ENCODE peak calls at places on chromosome 18, in four cellular contexts. A is GM12878, M is K562, L is HepG2. V is an unnamed sample.

GRCh38 chr18:60965856-60966255 is 367.4 kb upstream of the CDH20 start:
- DNase-seq in A (no peak), M (no peak), L (no peak), V (no peak)

GRCh38 chr18:55249572-55249971 is 290.3 kb upstream of the CCDC68 start:
- DNase-seq in A (peak), M (no peak), L (no peak), V (no peak)

GRCh38 chr18:48184118-48184517 is 225.1 kb downstream of the ZBTB7C start:
- DNase-seq in A (no peak), M (no peak), L (no peak), V (no peak)

GRCh38 chr18:58466636-58467205 is 162.2 kb downstream of the ALPK2 start:
- DNase-seq in A (no peak), M (no peak), L (no peak), V (no peak)

GRCh38 chr18:46167971-46168370 is 63.8 kb downstream of the HAUS1 start:
- DNase-seq in A (peak), M (no peak), L (no peak), V (no peak)

GRCh38 chr18:21740724-21741510 is at the start of gene MIB1:
- DNase-seq in A (peak), M (peak), L (no peak), V (peak)

GRCh38 chr18:76499596-76500340 is 4.7 kb upstream of the ZNF516 start:
- DNase-seq in A (peak), M (no peak), L (no peak), V (no peak)

GRCh38 chr18:8367217-8367988 is 241.8 kb upstream of the RAB12 start:
- DNase-seq in A (no peak), M (peak), L (no peak), V (peak)

GRCh38 chr18:46794607-46795006 is 37.8 kb upstream of the ST8SIA5 start:
- DNase-seq in A (no peak), M (no peak), L (no peak), V (no peak)

GRCh38 chr18:72819050-72819449 is 48.7 kb downstream of the NETO1 start:
- DNase-seq in A (no peak), M (no peak), L (no peak), V (no peak)

GRCh38 chr18:54090856-54091255 is 133.6 kb downstream of the MBD2 start:
- DNase-seq in A (no peak), M (no peak), L (no peak), V (no peak)

GRCh38 chr18:56568986-56569385 is 69.4 kb downstream of the TXNL1 start:
- DNase-seq in A (no peak), M (no peak), L (no peak), V (no peak)

GRCh38 chr18:10147199-10147598 is 233.4 kb downstream of the VAPA start:
- DNase-seq in A (no peak), M (no peak), L (no peak), V (no peak)

GRCh38 chr18:6370410-6370809 is 44.3 kb downstream of the L3MBTL4 start:
- DNase-seq in A (no peak), M (no peak), L (peak), V (no peak)

GRCh38 chr18:54162431-54162830 is 62.0 kb downstream of the MBD2 start:
- DNase-seq in A (no peak), M (no peak), L (no peak), V (no peak)

GRCh38 chr18:49011291-49011746 is 60.6 kb upstream of the SMAD7 start:
- DNase-seq in A (no peak), M (no peak), L (no peak), V (peak)

GRCh38 chr18:58186258-58186948 is 142.4 kb downstream of the NEDD4L start:
- DNase-seq in A (no peak), M (no peak), L (no peak), V (no peak)

GRCh38 chr18:904135-905090 is at the start of gene ADCYAP1:
- DNase-seq in A (no peak), M (peak), L (no peak), V (peak)

DNA sequence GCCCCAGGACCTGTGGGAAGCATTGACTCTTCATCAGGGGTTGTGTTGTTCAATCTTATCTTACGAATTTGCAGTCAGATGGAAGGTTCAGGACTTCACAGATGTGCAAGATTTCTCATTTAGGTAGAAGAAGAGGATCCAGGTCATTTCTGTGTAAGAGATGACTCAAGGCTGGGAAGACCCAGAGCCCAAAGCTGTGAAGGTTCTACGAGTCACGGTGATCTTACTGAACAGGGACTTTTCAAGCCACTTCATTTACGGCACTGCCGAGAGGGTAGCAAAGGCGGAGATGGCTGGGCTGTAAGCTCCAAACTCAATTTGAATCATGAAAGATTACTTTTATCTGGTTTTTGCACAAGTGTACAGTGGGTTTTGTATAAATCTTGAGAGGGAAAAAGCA is 228.0 kb upstream of the MEX3C start:
- DNase-seq in A (peak), M (no peak), L (no peak), V (no peak)
- TF ChIP-seq SP1 in A (no peak), M (no peak), L (no peak), V (no peak)

GRCh38 chr18:31041346-31042067 is 1.0 kb downstream of the DSC3 start:
- DNase-seq in A (no peak), M (no peak), L (no peak), V (peak)
- TF ChIP-seq NR2C2 in A (no peak), M (no peak), L (no peak), V (no peak)

DNA sequence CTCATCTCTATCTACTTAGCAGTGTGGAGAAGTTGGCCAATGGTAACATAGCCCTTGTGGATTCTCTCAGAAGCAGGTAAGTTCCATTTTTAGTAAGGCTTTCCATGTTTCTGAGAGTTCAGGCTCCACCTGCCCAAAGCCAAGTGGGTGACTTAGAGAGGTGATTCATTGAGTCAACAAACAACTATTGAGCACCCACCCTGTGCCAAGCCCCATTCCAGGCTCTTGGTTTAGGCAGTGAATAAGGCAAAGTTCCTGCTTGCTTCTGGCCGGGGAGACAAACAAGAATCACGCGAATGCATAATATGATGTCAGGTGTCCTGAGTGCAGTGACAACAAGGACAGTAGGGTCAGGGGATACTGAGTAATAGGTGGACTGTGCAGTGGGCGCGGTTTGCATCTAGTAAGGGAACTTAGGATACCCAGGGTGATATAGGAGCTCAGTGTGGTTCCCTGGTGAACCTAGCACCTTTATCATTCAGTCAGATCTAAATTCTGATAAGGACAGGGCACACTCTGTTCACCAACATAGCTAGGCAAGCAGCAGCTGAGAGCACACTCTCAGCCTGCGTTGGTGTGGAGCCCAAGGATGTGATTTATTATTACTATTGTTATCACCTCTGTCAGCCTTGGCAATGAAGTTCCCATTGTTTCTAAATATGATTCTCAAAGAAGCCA is 31.7 kb upstream of the KCTD1 start:
- DNase-seq in A (no peak), M (no peak), L (peak), V (no peak)
- TF ChIP-seq SP1 in A (no peak), M (no peak), L (no peak), V (no peak)

GRCh38 chr18:36153771-36154170 is 24.1 kb downstream of the ELP2 start:
- DNase-seq in A (no peak), M (no peak), L (no peak), V (no peak)

GRCh38 chr18:36152781-36153180 is 23.1 kb downstream of the ELP2 start:
- DNase-seq in A (no peak), M (no peak), L (no peak), V (no peak)

GRCh38 chr18:36153203-36153602 is 23.5 kb downstream of the ELP2 start:
- DNase-seq in A (no peak), M (no peak), L (peak), V (no peak)

GRCh38 chr18:36149514-36150289 is 20.0 kb downstream of the ELP2 start:
- DNase-seq in A (peak), M (no peak), L (no peak), V (no peak)
- TF ChIP-seq NR2C2 in A (no peak), M (no peak), L (no peak), V (no peak)

GRCh38 chr18:63410792-63411191 is 11.5 kb downstream of the VPS4B start:
- DNase-seq in A (no peak), M (no peak), L (peak), V (no peak)
- TF ChIP-seq SP1 in A (no peak), M (no peak), L (no peak), V (no peak)

GRCh38 chr18:24190590-24190989 is 51.7 kb downstream of the CABYR start:
- DNase-seq in A (no peak), M (no peak), L (no peak), V (no peak)
- TF ChIP-seq NR2C2 in A (no peak), M (no peak), L (no peak), V (no peak)

DNA sequence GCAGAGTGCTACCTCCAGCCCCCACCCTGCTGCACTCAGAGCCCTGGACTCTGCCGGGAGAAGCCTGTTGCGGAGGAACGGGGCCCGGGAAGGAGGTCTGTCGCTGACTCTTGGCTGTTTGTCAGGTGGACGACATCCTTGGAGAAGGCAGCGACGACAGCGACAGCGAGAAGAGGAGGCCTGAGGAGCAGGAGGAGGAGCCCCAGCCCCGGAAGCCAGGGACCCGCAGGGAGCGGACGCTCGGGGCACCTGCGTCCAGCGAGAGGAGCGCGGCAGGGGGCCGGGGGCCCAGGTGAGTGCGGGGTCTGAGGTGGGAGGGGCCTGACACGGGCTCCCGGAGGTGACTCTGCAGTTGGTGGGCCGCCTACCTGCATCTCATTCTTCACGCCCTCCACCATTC is 56.6 kb downstream of the CTDP1 start:
- DNase-seq in A (no peak), M (no peak), L (no peak), V (no peak)
- TF ChIP-seq SP1 in A (no peak), M (no peak), L (no peak), V (no peak)

GRCh38 chr18:59660976-59661743 is 36.1 kb downstream of the CCBE1 start:
- DNase-seq in A (no peak), M (no peak), L (no peak), V (no peak)

GRCh38 chr18:59662008-59662701 is 35.1 kb downstream of the CCBE1 start:
- DNase-seq in A (no peak), M (no peak), L (no peak), V (no peak)

GRCh38 chr18:59659486-59660187 is 37.6 kb downstream of the CCBE1 start:
- DNase-seq in A (no peak), M (no peak), L (no peak), V (no peak)

GRCh38 chr18:59663096-59663495 is 34.1 kb downstream of the CCBE1 start:
- DNase-seq in A (no peak), M (no peak), L (no peak), V (no peak)

DNA sequence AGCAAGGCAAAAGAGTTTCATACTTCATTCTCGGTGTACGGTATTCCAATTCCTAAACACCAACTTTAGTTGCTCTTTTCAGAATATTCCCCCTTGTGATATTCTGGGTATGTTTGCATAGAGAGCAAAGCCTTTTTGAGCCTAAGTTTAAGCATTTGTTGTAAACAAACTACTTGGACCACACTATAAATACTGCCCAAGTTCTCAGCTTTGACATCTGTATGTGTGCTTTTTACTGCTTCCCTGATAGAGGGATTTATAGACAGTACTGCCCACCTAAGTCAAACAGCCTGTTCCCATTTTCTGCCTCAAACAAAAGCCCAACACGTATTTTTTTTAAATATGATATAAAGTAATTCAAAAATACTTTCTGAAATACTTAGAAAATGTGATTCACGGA is 36.8 kb downstream of the CCBE1 start:
- DNase-seq in A (no peak), M (no peak), L (no peak), V (no peak)
- TF ChIP-seq NR2C2 in A (no peak), M (no peak), L (no peak), V (no peak)

DNA sequence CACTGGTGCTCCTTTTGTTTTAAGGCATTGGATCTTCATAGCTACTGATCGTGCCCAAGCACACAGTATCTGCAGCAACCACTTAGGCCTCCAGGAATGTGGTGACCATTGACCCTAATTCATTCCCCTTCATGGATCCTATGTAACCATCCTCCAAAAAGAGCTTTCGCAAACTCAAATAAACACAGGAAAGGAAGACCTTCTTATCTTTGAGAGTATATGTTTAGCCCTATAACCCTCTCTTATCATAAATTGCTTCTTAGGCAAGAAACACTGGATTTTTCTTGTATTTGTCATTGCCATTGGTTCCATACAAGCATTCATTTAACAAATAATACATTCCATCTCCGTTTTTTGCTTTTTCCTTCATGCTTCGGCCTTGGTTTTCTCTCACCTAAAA is 4.1 kb upstream of the TTR start:
- DNase-seq in A (no peak), M (no peak), L (peak), V (no peak)
- TF ChIP-seq SP1 in A (no peak), M (no peak), L (no peak), V (no peak)